ENCODE peak calls at places on chromosomes 5 and 9, in four cellular contexts. One of them, this sample, is unnamed.

GRCh38 chr5:161183559-161183958 is 331.5 kb upstream of the ATP10B start:
- DNase-seq in MM.1S: no peak
- DNase-seq in A549: no peak
- DNase-seq in GM20000: no peak
- DNase-seq in this sample: no peak

GRCh38 chr5:173812811-173813550 is 75.2 kb upstream of the CPEB4 start:
- DNase-seq in MM.1S: no peak
- DNase-seq in A549: no peak
- DNase-seq in GM20000: no peak
- DNase-seq in this sample: no peak

GRCh38 chr5:81579525-81579924 is 171.4 kb downstream of the SSBP2 start:
- DNase-seq in MM.1S: peak; percentile 18
- DNase-seq in A549: no peak
- DNase-seq in GM20000: no peak
- DNase-seq in this sample: no peak

GRCh38 chr5:179880066-179880650 is 21.5 kb upstream of the MRNIP start:
- DNase-seq in MM.1S: no peak
- DNase-seq in A549: no peak
- DNase-seq in GM20000: no peak
- DNase-seq in this sample: no peak

GRCh38 chr9:104093162-104093561 is 947 bp upstream of the SMC2 start:
- DNase-seq in MM.1S: peak; percentile 9
- DNase-seq in A549: no peak
- DNase-seq in GM20000: no peak
- DNase-seq in this sample: peak; percentile 12

GRCh38 chr5:124932791-124933600 is 186.6 kb upstream of the ZNF608 start:
- DNase-seq in MM.1S: no peak
- DNase-seq in A549: no peak
- DNase-seq in GM20000: no peak
- DNase-seq in this sample: no peak

GRCh38 chr9:99166149-99166548 is 55.6 kb downstream of the ALG2 start:
- DNase-seq in MM.1S: no peak
- DNase-seq in A549: no peak
- DNase-seq in GM20000: no peak
- DNase-seq in this sample: no peak

GRCh38 chr5:56434986-56435385 is 201.9 kb upstream of the ANKRD55 start:
- DNase-seq in MM.1S: no peak
- DNase-seq in A549: no peak
- DNase-seq in GM20000: no peak
- DNase-seq in this sample: no peak

GRCh38 chr9:108436470-108436869 is 419.3 kb downstream of the ACTL7B start:
- DNase-seq in MM.1S: no peak
- DNase-seq in A549: no peak
- DNase-seq in GM20000: no peak
- DNase-seq in this sample: no peak

GRCh38 chr9:108430655-108431054 is 425.1 kb downstream of the ACTL7B start:
- DNase-seq in MM.1S: no peak
- DNase-seq in A549: no peak
- DNase-seq in GM20000: no peak
- DNase-seq in this sample: no peak

GRCh38 chr9:108434502-108434901 is 421.3 kb downstream of the ACTL7B start:
- DNase-seq in MM.1S: no peak
- DNase-seq in A549: no peak
- DNase-seq in GM20000: no peak
- DNase-seq in this sample: no peak

GRCh38 chr9:108439967-108440366 is 415.8 kb downstream of the ACTL7B start:
- DNase-seq in MM.1S: no peak
- DNase-seq in A549: no peak
- DNase-seq in GM20000: no peak
- DNase-seq in this sample: peak; percentile 47

DNA sequence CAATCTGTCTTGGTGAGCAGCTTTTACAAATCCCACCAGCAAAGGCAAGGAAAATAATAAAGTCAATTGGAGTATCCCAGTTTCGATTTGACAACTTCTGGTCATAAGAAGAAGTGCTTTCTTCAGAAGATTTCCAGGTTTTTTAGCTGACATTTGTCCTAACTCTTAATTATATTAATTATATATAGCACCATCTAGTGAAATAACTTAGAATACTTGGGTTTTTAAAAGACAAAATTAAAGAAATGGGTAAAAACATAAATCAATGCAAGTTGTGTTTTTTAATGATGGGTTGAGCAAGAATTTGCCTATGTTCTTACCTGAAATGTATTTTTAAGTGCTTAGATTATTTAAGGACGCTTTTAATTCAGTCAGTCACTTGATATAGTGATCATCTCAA is 421.8 kb downstream of the ACTL7B start:
- DNase-seq in MM.1S: no peak
- DNase-seq in A549: no peak
- DNase-seq in GM20000: no peak
- DNase-seq in this sample: no peak
- TF ChIP-seq CTCF in MM.1S: no peak
- TF ChIP-seq CTCF in A549: no peak
- TF ChIP-seq CTCF in GM20000: no peak
- TF ChIP-seq CTCF in this sample: no peak

GRCh38 chr5:39977231-39977630 is 552.5 kb upstream of the DAB2 start:
- DNase-seq in MM.1S: no peak
- DNase-seq in A549: no peak
- DNase-seq in GM20000: no peak
- DNase-seq in this sample: peak; percentile 18
- TF ChIP-seq CTCF in MM.1S: no peak
- TF ChIP-seq CTCF in A549: no peak
- TF ChIP-seq CTCF in GM20000: no peak
- TF ChIP-seq CTCF in this sample: peak; percentile 25

GRCh38 chr9:128884164-128884563 is 2.2 kb downstream of the LRRC8A start:
- DNase-seq in MM.1S: no peak
- DNase-seq in A549: no peak
- DNase-seq in GM20000: no peak
- DNase-seq in this sample: no peak
- TF ChIP-seq CTCF in MM.1S: no peak
- TF ChIP-seq CTCF in A549: no peak
- TF ChIP-seq CTCF in GM20000: no peak
- TF ChIP-seq CTCF in this sample: no peak

DNA sequence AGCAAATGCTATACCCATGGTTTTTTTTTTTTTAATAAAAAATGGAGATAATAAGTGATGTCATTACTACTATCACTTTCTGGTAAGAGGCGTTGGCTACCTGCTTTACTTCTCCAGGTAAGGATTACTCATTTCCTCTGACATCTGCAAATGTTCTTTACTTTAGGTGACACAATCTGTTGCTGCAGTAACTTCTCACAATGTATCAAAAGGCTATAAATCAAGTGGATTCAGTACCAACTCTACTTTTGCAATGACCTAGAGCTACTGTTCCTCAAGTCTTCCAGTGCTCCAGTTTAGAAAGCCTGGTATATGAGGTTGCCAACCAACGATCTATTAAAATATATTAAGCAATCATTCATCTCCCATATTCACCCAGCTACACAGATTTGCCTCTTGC is 129.1 kb downstream of the PLK2 start:
- DNase-seq in MM.1S: no peak
- DNase-seq in A549: no peak
- DNase-seq in GM20000: no peak
- DNase-seq in this sample: no peak
- TF ChIP-seq CTCF in MM.1S: no peak
- TF ChIP-seq CTCF in A549: no peak
- TF ChIP-seq CTCF in GM20000: no peak
- TF ChIP-seq CTCF in this sample: no peak

DNA sequence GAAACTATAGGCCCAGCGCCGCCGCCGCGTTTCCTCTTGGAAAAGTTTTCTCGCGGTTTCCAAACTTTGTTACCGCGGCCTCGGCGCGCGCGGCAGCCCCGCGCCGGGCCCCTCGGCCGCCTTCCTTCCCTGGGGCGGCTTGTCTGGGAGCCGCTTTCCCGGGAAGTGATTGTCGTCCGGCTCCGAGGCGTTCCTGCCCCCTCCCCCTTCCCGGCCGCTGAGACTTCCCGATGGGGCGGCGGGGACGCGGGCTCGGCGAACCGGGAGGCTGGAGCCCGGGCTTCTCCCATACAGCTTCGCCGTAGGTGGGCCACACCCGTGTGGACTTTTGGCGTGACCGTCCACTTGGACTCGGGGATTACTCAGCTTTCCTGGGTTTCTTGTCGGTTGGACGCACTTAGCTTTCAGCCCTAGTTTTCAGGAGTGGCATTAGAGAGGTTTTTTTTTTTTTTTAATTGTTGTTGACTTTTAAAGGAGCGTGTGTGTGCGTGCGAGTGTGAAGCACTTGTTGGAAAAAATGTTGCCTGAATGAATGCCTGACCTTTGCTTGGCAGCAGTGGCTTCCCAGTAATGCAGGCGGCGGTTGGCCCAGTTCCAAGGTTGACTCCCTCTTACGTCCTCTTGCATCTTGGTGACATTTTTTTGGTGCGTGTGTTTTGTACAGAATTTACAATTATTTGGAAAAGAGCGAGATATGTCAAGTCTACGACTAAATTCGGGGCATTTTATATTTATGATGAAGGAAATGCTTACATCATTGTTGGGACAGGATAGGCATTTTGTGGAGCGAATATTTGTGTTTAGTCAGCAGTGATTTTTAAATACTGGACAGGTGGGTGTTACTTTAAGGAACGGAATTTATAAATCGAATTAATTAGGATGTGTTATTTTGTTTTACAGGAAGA is 821 bp downstream of the CTNNA1 start:
- DNase-seq in MM.1S: no peak
- DNase-seq in A549: peak; percentile 70
- DNase-seq in GM20000: peak; percentile 54
- DNase-seq in this sample: peak; percentile 93
- TF ChIP-seq CTCF in MM.1S: no peak
- TF ChIP-seq CTCF in A549: no peak
- TF ChIP-seq CTCF in GM20000: no peak
- TF ChIP-seq CTCF in this sample: no peak

GRCh38 chr5:14006823-14007510 is 62.5 kb upstream of the DNAH5 start:
- DNase-seq in MM.1S: no peak
- DNase-seq in A549: no peak
- DNase-seq in GM20000: no peak
- DNase-seq in this sample: no peak
- TF ChIP-seq CTCF in MM.1S: no peak
- TF ChIP-seq CTCF in A549: no peak
- TF ChIP-seq CTCF in GM20000: no peak
- TF ChIP-seq CTCF in this sample: peak; percentile 30

GRCh38 chr9:31839273-31839672 is 545.2 kb upstream of the ACO1 start:
- DNase-seq in MM.1S: peak; percentile 16
- DNase-seq in A549: no peak
- DNase-seq in GM20000: no peak
- DNase-seq in this sample: no peak
- TF ChIP-seq CTCF in MM.1S: peak; percentile 21
- TF ChIP-seq CTCF in A549: no peak
- TF ChIP-seq CTCF in GM20000: no peak
- TF ChIP-seq CTCF in this sample: peak; percentile 15

DNA sequence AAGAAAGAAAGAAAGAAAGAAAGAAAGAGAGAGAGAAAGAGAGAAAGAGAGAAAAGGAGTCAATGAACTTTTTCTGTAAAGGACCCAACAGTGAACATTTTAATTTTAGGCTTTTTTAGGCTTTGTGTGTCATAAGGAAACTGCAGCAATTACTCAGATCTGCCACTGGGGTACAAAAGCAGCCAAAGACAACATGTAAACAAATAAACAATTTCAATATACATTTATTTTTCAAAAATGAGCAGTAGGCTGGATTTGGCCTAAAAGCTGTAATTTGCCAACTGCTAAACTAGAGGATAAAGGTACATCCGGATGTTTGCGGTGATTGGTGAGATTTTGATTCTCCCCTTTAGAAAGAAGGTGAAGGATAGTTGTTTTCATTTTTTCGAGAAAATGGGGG is 143.6 kb downstream of the CEMIP2 start:
- DNase-seq in MM.1S: no peak
- DNase-seq in A549: no peak
- DNase-seq in GM20000: no peak
- DNase-seq in this sample: no peak
- TF ChIP-seq CTCF in MM.1S: no peak
- TF ChIP-seq CTCF in A549: no peak
- TF ChIP-seq CTCF in GM20000: no peak
- TF ChIP-seq CTCF in this sample: peak; percentile 7

GRCh38 chr5:78610633-78611032 is 37.9 kb downstream of the LHFPL2 start:
- DNase-seq in MM.1S: no peak
- DNase-seq in A549: no peak
- DNase-seq in GM20000: no peak
- DNase-seq in this sample: no peak

GRCh38 chr5:78611161-78611605 is 37.4 kb downstream of the LHFPL2 start:
- DNase-seq in MM.1S: no peak
- DNase-seq in A549: no peak
- DNase-seq in GM20000: no peak
- DNase-seq in this sample: no peak

GRCh38 chr5:78607864-78608263 is 40.7 kb downstream of the LHFPL2 start:
- DNase-seq in MM.1S: no peak
- DNase-seq in A549: no peak
- DNase-seq in GM20000: no peak
- DNase-seq in this sample: no peak

GRCh38 chr5:78612227-78613150 is 36.1 kb downstream of the LHFPL2 start:
- DNase-seq in MM.1S: no peak
- DNase-seq in A549: no peak
- DNase-seq in GM20000: no peak
- DNase-seq in this sample: no peak

GRCh38 chr5:78610163-78610583 is 38.4 kb downstream of the LHFPL2 start:
- DNase-seq in MM.1S: no peak
- DNase-seq in A549: no peak
- DNase-seq in GM20000: no peak
- DNase-seq in this sample: peak; percentile 59
- TF ChIP-seq CTCF in MM.1S: no peak
- TF ChIP-seq CTCF in A549: no peak
- TF ChIP-seq CTCF in GM20000: no peak
- TF ChIP-seq CTCF in this sample: peak; percentile 38